ENCODE peak calls at places on chromosomes 11 and 22, in eight cellular contexts. One of them, this sample, is unnamed.
A peak's percentile ranks its signal among the peaks of the same experiment; 100 is the strongest.

GRCh38 chr22:41229730-41230398 is 10.9 kb downstream of the CHADL start:
- DNase-seq in PC-3: no peak
- DNase-seq in OCI-LY7: no peak
- DNase-seq in aorta: no peak
- DNase-seq in MV-4-11: no peak
- DNase-seq in KG1: no peak
- DNase-seq in tibial artery: no peak
- DNase-seq in thoracic aorta: no peak
- DNase-seq in this sample: no peak

GRCh38 chr11:72828081-72828567 is 13.9 kb downstream of the ATG16L2 start:
- DNase-seq in OCI-LY7: no peak
- DNase-seq in KG1: no peak
- DNase-seq in aorta: peak; percentile 70
- DNase-seq in thoracic aorta: no peak
- DNase-seq in PC-3: peak; percentile 1
- DNase-seq in tibial artery: no peak
- DNase-seq in MV-4-11: peak; percentile 51
- DNase-seq in this sample: no peak

GRCh38 chr11:83566948-83567347 is 280.8 kb upstream of the CCDC90B start:
- DNase-seq in aorta: no peak
- DNase-seq in thoracic aorta: no peak
- DNase-seq in OCI-LY7: no peak
- DNase-seq in KG1: no peak
- DNase-seq in PC-3: peak; percentile 40
- DNase-seq in tibial artery: no peak
- DNase-seq in MV-4-11: no peak
- DNase-seq in this sample: peak; percentile 49

GRCh38 chr22:45574069-45574703 is 71.5 kb downstream of the FBLN1 start:
- DNase-seq in tibial artery: no peak
- DNase-seq in OCI-LY7: no peak
- DNase-seq in aorta: peak; percentile 34
- DNase-seq in thoracic aorta: no peak
- DNase-seq in MV-4-11: no peak
- DNase-seq in PC-3: no peak
- DNase-seq in KG1: no peak
- DNase-seq in this sample: no peak

GRCh38 chr22:45083659-45084305 is 74.0 kb upstream of the PHF21B start:
- DNase-seq in tibial artery: no peak
- DNase-seq in aorta: no peak
- DNase-seq in thoracic aorta: no peak
- DNase-seq in MV-4-11: no peak
- DNase-seq in KG1: no peak
- DNase-seq in OCI-LY7: no peak
- DNase-seq in PC-3: peak; percentile 76
- DNase-seq in this sample: peak; percentile 65

GRCh38 chr11:47056261-47056915 is 119.8 kb downstream of the CSTPP1 start:
- DNase-seq in thoracic aorta: no peak
- DNase-seq in OCI-LY7: no peak
- DNase-seq in aorta: no peak
- DNase-seq in PC-3: no peak
- DNase-seq in tibial artery: no peak
- DNase-seq in KG1: no peak
- DNase-seq in MV-4-11: no peak
- DNase-seq in this sample: peak; percentile 17

GRCh38 chr11:3146612-3147256 is 18.4 kb downstream of the OSBPL5 start:
- DNase-seq in MV-4-11: no peak
- DNase-seq in thoracic aorta: peak; percentile 36
- DNase-seq in PC-3: no peak
- DNase-seq in tibial artery: peak; percentile 59
- DNase-seq in OCI-LY7: no peak
- DNase-seq in aorta: peak; percentile 77
- DNase-seq in KG1: no peak
- DNase-seq in this sample: no peak

GRCh38 chr11:113014731-113015455 is 53.7 kb downstream of the NCAM1 start:
- DNase-seq in OCI-LY7: no peak
- DNase-seq in tibial artery: no peak
- DNase-seq in PC-3: no peak
- DNase-seq in aorta: peak; percentile 47
- DNase-seq in thoracic aorta: no peak
- DNase-seq in MV-4-11: no peak
- DNase-seq in KG1: no peak
- DNase-seq in this sample: no peak

GRCh38 chr11:13462311-13462927 is 603 bp downstream of the BTBD10 start:
- DNase-seq in KG1: no peak
- DNase-seq in aorta: peak; percentile 67
- DNase-seq in OCI-LY7: peak; percentile 59
- DNase-seq in PC-3: peak; percentile 72
- DNase-seq in thoracic aorta: peak; percentile 11
- DNase-seq in tibial artery: peak; percentile 60
- DNase-seq in MV-4-11: peak; percentile 48
- DNase-seq in this sample: peak; percentile 82

GRCh38 chr22:50305658-50306566 is 1.5 kb downstream of the PLXNB2 start:
- DNase-seq in thoracic aorta: peak; percentile 85
- DNase-seq in KG1: no peak
- DNase-seq in PC-3: peak; percentile 92
- DNase-seq in aorta: peak; percentile 95
- DNase-seq in OCI-LY7: no peak
- DNase-seq in MV-4-11: peak; percentile 84
- DNase-seq in tibial artery: peak; percentile 86
- DNase-seq in this sample: peak; percentile 97

GRCh38 chr11:68314203-68314885 is 2.0 kb downstream of the LRP5 start:
- DNase-seq in aorta: no peak
- DNase-seq in tibial artery: no peak
- DNase-seq in OCI-LY7: no peak
- DNase-seq in KG1: no peak
- DNase-seq in PC-3: no peak
- DNase-seq in thoracic aorta: no peak
- DNase-seq in MV-4-11: no peak
- DNase-seq in this sample: no peak